ENCODE peak calls at places on chromosomes 13 and 19, in seven cellular contexts. L is stimulated activated naive CD8-positive, alpha-beta T cell treated with anti-CD3 and anti-CD28 coated beads, Interleukin-15, amount 100 ng/mL, for 72 hours; U is left ventricle myocardium inferior; W is nucleus accumbens; C is neuronal stem cell; A is NCI-H1417; B is MV-4-11. V is an unnamed sample.

GRCh38 chr19:29748996-29749395 is 33.9 kb upstream of the C19orf12 start:
- DNase-seq in L (no peak), U (no peak), W (no peak), C (no peak), A (no peak), B (no peak), V (no peak)

GRCh38 chr19:588093-588742 is 1.5 kb upstream of the HCN2 start:
- DNase-seq in L (peak; percentile 71), U (peak; percentile 79), W (peak; percentile 91), C (peak; percentile 49), A (peak; percentile 98), B (peak; percentile 67), V (peak; percentile 51)

GRCh38 chr19:17488593-17489391 is 18.5 kb downstream of the SLC27A1 start:
- DNase-seq in L (peak; percentile 71), U (peak; percentile 59), W (no peak), C (peak; percentile 77), A (peak; percentile 9), B (no peak), V (peak; percentile 72)

GRCh38 chr13:109734002-109734785 is 52.2 kb downstream of the IRS2 start:
- DNase-seq in L (no peak), U (no peak), W (peak; percentile 26), C (no peak), A (no peak), B (no peak), V (no peak)

GRCh38 chr13:28527629-28528028 is 32.7 kb upstream of the FLT1 start:
- DNase-seq in L (no peak), U (no peak), W (no peak), C (no peak), A (no peak), B (peak; percentile 81), V (no peak)

GRCh38 chr13:105914637-105915036 is 620.8 kb downstream of the EFNB2 start:
- DNase-seq in L (no peak), U (no peak), W (no peak), C (no peak), A (no peak), B (peak; percentile 95), V (no peak)

GRCh38 chr19:5631511-5632240 is 8.8 kb downstream of the SAFB start:
- DNase-seq in L (no peak), U (no peak), W (no peak), C (no peak), A (no peak), B (no peak), V (no peak)

GRCh38 chr19:13492128-13492527 is 14.2 kb downstream of the CACNA1A start:
- DNase-seq in L (no peak), U (no peak), W (no peak), C (no peak), A (no peak), B (no peak), V (no peak)